ENCODE peak calls at places on chromosomes 12 and 14, in seven cellular contexts. One of them, this sample, is unnamed.

GRCh38 chr12:113066806-113067400 is 10.4 kb downstream of the DTX1 start:
- DNase-seq in body of pancreas: no peak
- DNase-seq in neural crest cell: no peak
- DNase-seq in fibroblast of the conjunctiva: no peak
- DNase-seq in AG08396: no peak
- DNase-seq in Kasumi-1: no peak
- DNase-seq in COR-L47: no peak
- DNase-seq in this sample: no peak

GRCh38 chr12:126569706-126570105 is 1504.5 kb downstream of the AACS start:
- DNase-seq in body of pancreas: no peak
- DNase-seq in neural crest cell: no peak
- DNase-seq in fibroblast of the conjunctiva: no peak
- DNase-seq in AG08396: no peak
- DNase-seq in Kasumi-1: no peak
- DNase-seq in COR-L47: no peak
- DNase-seq in this sample: no peak

GRCh38 chr14:65791551-65791981 is 379.0 kb downstream of the FUT8 start:
- DNase-seq in body of pancreas: no peak
- DNase-seq in neural crest cell: no peak
- DNase-seq in fibroblast of the conjunctiva: no peak
- DNase-seq in AG08396: peak; percentile 16
- DNase-seq in Kasumi-1: no peak
- DNase-seq in COR-L47: no peak
- DNase-seq in this sample: no peak

GRCh38 chr12:96108321-96108720 is 72.9 kb upstream of the LTA4H start:
- DNase-seq in body of pancreas: no peak
- DNase-seq in neural crest cell: no peak
- DNase-seq in fibroblast of the conjunctiva: no peak
- DNase-seq in AG08396: no peak
- DNase-seq in Kasumi-1: peak; percentile 83
- DNase-seq in COR-L47: no peak
- DNase-seq in this sample: no peak

GRCh38 chr12:18146375-18146774 is 56.4 kb upstream of the RERGL start:
- DNase-seq in body of pancreas: no peak
- DNase-seq in neural crest cell: no peak
- DNase-seq in fibroblast of the conjunctiva: no peak
- DNase-seq in AG08396: no peak
- DNase-seq in Kasumi-1: peak; percentile 72
- DNase-seq in COR-L47: no peak
- DNase-seq in this sample: no peak

GRCh38 chr12:92912052-92912451 is 17.0 kb downstream of the EEA1 start:
- DNase-seq in body of pancreas: no peak
- DNase-seq in neural crest cell: no peak
- DNase-seq in fibroblast of the conjunctiva: no peak
- DNase-seq in AG08396: no peak
- DNase-seq in Kasumi-1: no peak
- DNase-seq in COR-L47: no peak
- DNase-seq in this sample: no peak

GRCh38 chr12:129635003-129635685 is 268.7 kb downstream of the TMEM132D start:
- DNase-seq in body of pancreas: no peak
- DNase-seq in neural crest cell: no peak
- DNase-seq in fibroblast of the conjunctiva: no peak
- DNase-seq in AG08396: no peak
- DNase-seq in Kasumi-1: no peak
- DNase-seq in COR-L47: no peak
- DNase-seq in this sample: no peak

GRCh38 chr14:103558071-103558882 is 4.2 kb downstream of the BAG5 start:
- DNase-seq in body of pancreas: no peak
- DNase-seq in neural crest cell: no peak
- DNase-seq in fibroblast of the conjunctiva: no peak
- DNase-seq in AG08396: peak; percentile 72
- DNase-seq in Kasumi-1: no peak
- DNase-seq in COR-L47: no peak
- DNase-seq in this sample: no peak

GRCh38 chr14:52835122-52835903 is 43.9 kb upstream of the GNPNAT1 start:
- DNase-seq in body of pancreas: no peak
- DNase-seq in neural crest cell: no peak
- DNase-seq in fibroblast of the conjunctiva: peak; percentile 41
- DNase-seq in AG08396: no peak
- DNase-seq in Kasumi-1: no peak
- DNase-seq in COR-L47: peak; percentile 38
- DNase-seq in this sample: no peak

GRCh38 chr12:75505706-75506312 is 5.6 kb downstream of the KRR1 start:
- DNase-seq in body of pancreas: no peak
- DNase-seq in neural crest cell: no peak
- DNase-seq in fibroblast of the conjunctiva: no peak
- DNase-seq in AG08396: no peak
- DNase-seq in Kasumi-1: peak; percentile 39
- DNase-seq in COR-L47: peak; percentile 3
- DNase-seq in this sample: no peak

GRCh38 chr12:131313635-131314034 is 359.9 kb downstream of the ADGRD1 start:
- DNase-seq in body of pancreas: no peak
- DNase-seq in neural crest cell: no peak
- DNase-seq in fibroblast of the conjunctiva: no peak
- DNase-seq in AG08396: no peak
- DNase-seq in Kasumi-1: no peak
- DNase-seq in COR-L47: no peak
- DNase-seq in this sample: no peak

GRCh38 chr12:102824218-102824835 is 92.7 kb downstream of the PAH start:
- DNase-seq in body of pancreas: peak; percentile 18
- DNase-seq in neural crest cell: peak; percentile 68
- DNase-seq in fibroblast of the conjunctiva: no peak
- DNase-seq in AG08396: peak; percentile 22
- DNase-seq in Kasumi-1: no peak
- DNase-seq in COR-L47: no peak
- DNase-seq in this sample: no peak

GRCh38 chr14:68181395-68182326 is 362.1 kb downstream of the RAD51B start:
- DNase-seq in body of pancreas: no peak
- DNase-seq in neural crest cell: no peak
- DNase-seq in fibroblast of the conjunctiva: no peak
- DNase-seq in AG08396: no peak
- DNase-seq in Kasumi-1: no peak
- DNase-seq in COR-L47: no peak
- DNase-seq in this sample: no peak

GRCh38 chr14:79571361-79571760 is 639.9 kb downstream of the DIO2 start:
- DNase-seq in body of pancreas: no peak
- DNase-seq in neural crest cell: no peak
- DNase-seq in fibroblast of the conjunctiva: no peak
- DNase-seq in AG08396: no peak
- DNase-seq in Kasumi-1: no peak
- DNase-seq in COR-L47: no peak
- DNase-seq in this sample: no peak

GRCh38 chr14:51539571-51540037 is 112.1 kb upstream of the FRMD6 start:
- DNase-seq in body of pancreas: no peak
- DNase-seq in neural crest cell: no peak
- DNase-seq in fibroblast of the conjunctiva: peak; percentile 41
- DNase-seq in AG08396: peak; percentile 66
- DNase-seq in Kasumi-1: no peak
- DNase-seq in COR-L47: no peak
- DNase-seq in this sample: peak; percentile 68

GRCh38 chr12:121371404-121371803 is 19.2 kb upstream of the ANAPC5 start:
- DNase-seq in body of pancreas: no peak
- DNase-seq in neural crest cell: no peak
- DNase-seq in fibroblast of the conjunctiva: no peak
- DNase-seq in AG08396: no peak
- DNase-seq in Kasumi-1: no peak
- DNase-seq in COR-L47: no peak
- DNase-seq in this sample: no peak

GRCh38 chr14:80425686-80426085 is 214.4 kb upstream of the DIO2 start:
- DNase-seq in body of pancreas: no peak
- DNase-seq in neural crest cell: no peak
- DNase-seq in fibroblast of the conjunctiva: peak; percentile 68
- DNase-seq in AG08396: peak; percentile 59
- DNase-seq in Kasumi-1: no peak
- DNase-seq in COR-L47: no peak
- DNase-seq in this sample: peak; percentile 87